ENCODE peak calls at places on chromosomes 4 and X, in six cellular contexts. W is memory B cell, V is transverse colon, K is HT1080, S is T-helper 1 cell, H is tibial nerve. T is an unnamed sample.

GRCh38 chr4:54016504-54016903 is 47.9 kb downstream of the CHIC2 start:
- DNase-seq in W (no peak), V (no peak), K (no peak), S (no peak), H (no peak), T (no peak)

GRCh38 chr4:39613093-39613656 is 25.5 kb downstream of the SMIM14 start:
- DNase-seq in W (no peak), V (no peak), K (peak), S (no peak), H (no peak), T (no peak)

GRCh38 chrX:54819201-54819600 is 11.7 kb downstream of the MAGED2 start:
- DNase-seq in W (no peak), V (no peak), K (no peak), S (no peak), H (no peak), T (no peak)

GRCh38 chr4:91502365-91502764 is 801.4 kb upstream of the GRID2 start:
- DNase-seq in W (no peak), V (no peak), K (peak), S (no peak), H (no peak), T (no peak)

GRCh38 chr4:149784018-149784417 is 31.6 kb downstream of the IQCM start:
- DNase-seq in W (no peak), V (no peak), K (peak), S (no peak), H (no peak), T (no peak)

GRCh38 chr4:40056722-40057539 is at the start of gene N4BP2:
- DNase-seq in W (peak), V (peak), K (peak), S (peak), H (peak), T (peak)

GRCh38 chr4:99323761-99324160 is 2.6 kb upstream of the ADH1B start:
- DNase-seq in W (no peak), V (no peak), K (no peak), S (no peak), H (peak), T (no peak)

GRCh38 chr4:55038176-55038890 is 87.1 kb downstream of the KDR start:
- DNase-seq in W (no peak), V (no peak), K (no peak), S (no peak), H (peak), T (no peak)

GRCh38 chr4:96036781-96037180 is 196.9 kb downstream of the PDHA2 start:
- DNase-seq in W (no peak), V (no peak), K (no peak), S (no peak), H (no peak), T (no peak)

GRCh38 chrX:50000937-50001542 is 78.6 kb downstream of the CLCN5 start:
- DNase-seq in W (no peak), V (no peak), K (no peak), S (no peak), H (no peak), T (no peak)

GRCh38 chr4:21454831-21455230 is 493.7 kb downstream of the KCNIP4 start:
- DNase-seq in W (no peak), V (no peak), K (no peak), S (no peak), H (no peak), T (no peak)

GRCh38 chr4:115675721-115676120 is 562.3 kb upstream of the NDST4 start:
- DNase-seq in W (no peak), V (no peak), K (peak), S (no peak), H (no peak), T (no peak)

GRCh38 chr4:110196871-110197420 is 1.5 kb downstream of the ELOVL6 start:
- DNase-seq in W (peak), V (peak), K (peak), S (peak), H (peak), T (peak)

GRCh38 chr4:699816-700580 is 5.6 kb upstream of the PCGF3 start:
- DNase-seq in W (no peak), V (no peak), K (no peak), S (no peak), H (no peak), T (no peak)

GRCh38 chr4:148574941-148575340 is 132.7 kb upstream of the NR3C2 start:
- DNase-seq in W (no peak), V (no peak), K (no peak), S (no peak), H (no peak), T (no peak)

GRCh38 chr4:177519481-177520270 is 77.4 kb upstream of the AGA start:
- DNase-seq in W (no peak), V (no peak), K (no peak), S (no peak), H (no peak), T (no peak)

GRCh38 chr4:186669159-186669720 is 54.4 kb downstream of the FAT1 start:
- DNase-seq in W (no peak), V (no peak), K (no peak), S (no peak), H (peak), T (no peak)

GRCh38 chr4:85149656-85150055 is 183.2 kb upstream of the WDFY3 start:
- DNase-seq in W (no peak), V (no peak), K (peak), S (no peak), H (no peak), T (no peak)

T was measured in mucosa of descending colon.